ENCODE peak calls at places on chromosomes 12 and 14, in four cellular contexts. F, O, Y and S are unnamed samples.

GRCh38 chr14:96614528-96614927 is 112.3 kb downstream of the PAPOLA start:
- DNase-seq in O (no peak), F (peak), Y (no peak), S (no peak)

GRCh38 chr12:22116376-22116775 is 70.4 kb downstream of the CMAS start:
- DNase-seq in F (no peak), O (no peak), Y (no peak), S (no peak)

GRCh38 chr12:14959126-14959440 is 2.3 kb downstream of the ARHGDIB start:
- DNase-seq in Y (no peak), O (no peak), F (no peak), S (no peak)

GRCh38 chr12:51973560-51973959 is 22.1 kb downstream of the ACVR1B start:
- DNase-seq in Y (no peak), F (no peak), O (no peak), S (no peak)

GRCh38 chr14:100540141-100540925 is 46.9 kb downstream of the BEGAIN start:
- DNase-seq in Y (no peak), F (no peak), O (no peak), S (no peak)

GRCh38 chr12:538731-539539 is 79.2 kb downstream of the B4GALNT3 start:
- DNase-seq in Y (peak), F (peak), O (no peak), S (no peak)

GRCh38 chr12:29309320-29309902 is 71.6 kb downstream of the ERGIC2 start:
- DNase-seq in O (no peak), Y (no peak), F (no peak), S (no peak)

GRCh38 chr12:95784286-95784685 is 6.3 kb downstream of the NTN4 start:
- DNase-seq in O (no peak), F (no peak), Y (no peak), S (no peak)

GRCh38 chr12:118714051-118714460 is 267.3 kb upstream of the SRRM4 start:
- DNase-seq in O (no peak), Y (peak), F (peak), S (no peak)

GRCh38 chr14:95885866-95886265 is 9.2 kb downstream of the TUNAR start:
- DNase-seq in Y (peak), O (no peak), F (no peak), S (no peak)

GRCh38 chr12:131223791-131224567 is 270.3 kb downstream of the ADGRD1 start:
- DNase-seq in Y (no peak), O (no peak), F (no peak), S (no peak)

GRCh38 chr12:126191037-126191891 is 1126.0 kb downstream of the AACS start:
- DNase-seq in O (no peak), Y (no peak), F (no peak), S (peak)

GRCh38 chr12:58804749-58805148 is 115.6 kb downstream of the LRIG3 start:
- DNase-seq in O (no peak), F (no peak), Y (no peak), S (no peak)

GRCh38 chr12:127559349-127560040 is 707.5 kb upstream of the TMEM132C start:
- DNase-seq in O (no peak), F (peak), Y (no peak), S (no peak)

GRCh38 chr12:12019881-12020280 is 50.9 kb upstream of the BCL2L14 start:
- DNase-seq in O (no peak), Y (no peak), F (no peak), S (no peak)

GRCh38 chr12:54658306-54659264 is 10.4 kb upstream of the DCD start:
- DNase-seq in F (peak), O (no peak), Y (no peak), S (no peak)

GRCh38 chr14:54782803-54783659 is 119.6 kb downstream of the GCH1 start:
- DNase-seq in O (no peak), F (peak), Y (no peak), S (no peak)

GRCh38 chr12:59973515-59973914 is 377.7 kb downstream of the SLC16A7 start:
- DNase-seq in Y (no peak), O (no peak), F (no peak), S (no peak)

GRCh38 chr14:30291216-30291615 is 267.7 kb upstream of the G2E3 start:
- DNase-seq in O (no peak), Y (no peak), F (no peak), S (no peak)

GRCh38 chr12:1810201-1810930 is 10.0 kb upstream of the LRTM2 start:
- DNase-seq in F (no peak), O (no peak), Y (no peak), S (no peak)